ENCODE peak calls at places on chromosomes 13 and 19, in four cellular contexts. A is HepG2, B is HCT116, P is GM12878. U is an unnamed sample.

GRCh38 chr19:16232568-16232967 is 34.9 kb downstream of the AP1M1 start:
- DNase-seq in A (no peak), B (no peak), P (no peak), U (peak)

GRCh38 chr13:49300716-49301589 is 53.2 kb downstream of the CDADC1 start:
- DNase-seq in A (peak), B (peak), P (peak), U (peak)

GRCh38 chr19:55305491-55305890 is 19.6 kb downstream of the TMEM150B start:
- DNase-seq in A (no peak), B (no peak), P (no peak), U (peak)

GRCh38 chr13:61136101-61136500 is 279.5 kb downstream of the PCDH20 start:
- DNase-seq in A (no peak), B (no peak), P (no peak), U (no peak)

GRCh38 chr13:36098080-36098479 is 33.1 kb downstream of the DCLK1 start:
- DNase-seq in A (no peak), B (no peak), P (no peak), U (no peak)

GRCh38 chr13:108728370-108728769 is 99.0 kb downstream of the MYO16 start:
- DNase-seq in A (peak), B (peak), P (no peak), U (no peak)

GRCh38 chr13:65606622-65607021 is 1623.5 kb downstream of the PCDH9 start:
- DNase-seq in A (no peak), B (no peak), P (no peak), U (no peak)

GRCh38 chr19:3683405-3683865 is 16.8 kb downstream of the PIP5K1C start:
- DNase-seq in A (no peak), B (no peak), P (no peak), U (no peak)

GRCh38 chr13:75803175-75803611 is 167.1 kb downstream of the LMO7 start:
- DNase-seq in A (no peak), B (no peak), P (no peak), U (no peak)

GRCh38 chr19:51760811-51761356 is at the start of gene FPR2:
- DNase-seq in A (no peak), B (no peak), P (no peak), U (no peak)

GRCh38 chr13:106484755-106485193 is 50.7 kb downstream of the EFNB2 start:
- DNase-seq in A (no peak), B (no peak), P (no peak), U (no peak)

GRCh38 chr13:40922437-40923040 is 96.6 kb downstream of the ELF1 start:
- DNase-seq in A (peak), B (no peak), P (no peak), U (no peak)

GRCh38 chr19:19418548-19419260 is 13.2 kb downstream of the GATAD2A start:
- DNase-seq in A (no peak), B (no peak), P (no peak), U (no peak)

GRCh38 chr19:19423322-19423721 is 17.8 kb downstream of the GATAD2A start:
- DNase-seq in A (no peak), B (no peak), P (no peak), U (no peak)

GRCh38 chr19:19422156-19422555 is 16.7 kb downstream of the GATAD2A start:
- DNase-seq in A (no peak), B (no peak), P (no peak), U (no peak)

GRCh38 chr19:19421326-19421725 is 15.9 kb downstream of the GATAD2A start:
- DNase-seq in A (no peak), B (no peak), P (no peak), U (no peak)

DNA sequence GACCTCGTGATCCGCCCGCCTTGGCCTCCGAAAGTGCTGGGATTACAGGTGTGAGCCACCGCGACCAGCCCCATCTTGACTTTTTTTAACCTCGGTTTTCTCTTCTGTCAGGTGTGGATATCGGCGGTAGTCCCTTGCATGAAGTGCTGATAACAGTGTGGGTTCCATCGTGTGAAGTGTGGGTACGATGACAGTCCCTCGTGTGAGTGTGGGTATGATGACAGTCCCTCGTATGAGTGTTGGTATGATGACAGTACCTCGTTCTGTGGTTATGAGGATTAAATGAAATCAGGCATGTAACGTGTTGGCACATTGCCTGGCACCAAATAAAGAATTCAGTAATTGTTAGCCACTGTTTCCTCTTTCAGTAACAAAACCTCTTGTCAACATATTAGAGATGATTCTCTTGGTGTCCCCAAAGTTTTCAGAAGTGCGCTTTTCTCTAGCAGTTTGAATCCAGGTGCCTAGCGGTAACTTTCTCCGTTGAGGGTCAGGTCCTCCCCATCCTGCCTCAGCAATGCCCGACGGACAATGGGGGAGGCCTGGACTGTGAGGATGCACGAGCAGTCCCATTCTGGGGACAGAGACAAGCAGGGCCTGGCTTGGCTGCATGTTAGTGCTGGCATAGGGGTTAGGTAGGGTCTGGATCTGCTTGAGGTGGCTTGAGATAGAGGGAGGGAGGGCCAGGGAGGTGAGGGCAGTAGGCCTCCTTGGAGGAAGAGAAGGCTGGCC is 15.3 kb downstream of the GATAD2A start:
- DNase-seq in A (no peak), B (no peak), P (peak), U (no peak)
- TF ChIP-seq JUND in A (no peak), B (no peak), P (no peak), U (no peak)

GRCh38 chr19:917323-918151 is at the start of gene KISS1R:
- DNase-seq in A (peak), B (no peak), P (no peak), U (peak)

GRCh38 chr19:912181-913079 is 589 bp downstream of the R3HDM4 start:
- DNase-seq in A (no peak), B (no peak), P (no peak), U (no peak)

GRCh38 chr19:911197-912033 is 1.6 kb downstream of the R3HDM4 start:
- DNase-seq in A (no peak), B (no peak), P (no peak), U (peak)

GRCh38 chr19:916645-917322 is 349 bp upstream of the KISS1R start:
- DNase-seq in A (peak), B (no peak), P (no peak), U (peak)

GRCh38 chr19:913080-913748 is at the start of gene R3HDM4:
- DNase-seq in A (no peak), B (no peak), P (no peak), U (peak)
- TF ChIP-seq JUND in A (no peak), B (no peak), P (no peak), U (no peak)

GRCh38 chr13:94123543-94123942 is 355.9 kb downstream of the DCT start:
- DNase-seq in A (no peak), B (no peak), P (no peak), U (no peak)

GRCh38 chr13:94122300-94122699 is 357.2 kb downstream of the DCT start:
- DNase-seq in A (no peak), B (no peak), P (no peak), U (no peak)

GRCh38 chr13:94120878-94121277 is 358.6 kb downstream of the DCT start:
- DNase-seq in A (no peak), B (no peak), P (no peak), U (no peak)

GRCh38 chr13:94121686-94122085 is 357.8 kb downstream of the DCT start:
- DNase-seq in A (no peak), B (no peak), P (no peak), U (no peak)

DNA sequence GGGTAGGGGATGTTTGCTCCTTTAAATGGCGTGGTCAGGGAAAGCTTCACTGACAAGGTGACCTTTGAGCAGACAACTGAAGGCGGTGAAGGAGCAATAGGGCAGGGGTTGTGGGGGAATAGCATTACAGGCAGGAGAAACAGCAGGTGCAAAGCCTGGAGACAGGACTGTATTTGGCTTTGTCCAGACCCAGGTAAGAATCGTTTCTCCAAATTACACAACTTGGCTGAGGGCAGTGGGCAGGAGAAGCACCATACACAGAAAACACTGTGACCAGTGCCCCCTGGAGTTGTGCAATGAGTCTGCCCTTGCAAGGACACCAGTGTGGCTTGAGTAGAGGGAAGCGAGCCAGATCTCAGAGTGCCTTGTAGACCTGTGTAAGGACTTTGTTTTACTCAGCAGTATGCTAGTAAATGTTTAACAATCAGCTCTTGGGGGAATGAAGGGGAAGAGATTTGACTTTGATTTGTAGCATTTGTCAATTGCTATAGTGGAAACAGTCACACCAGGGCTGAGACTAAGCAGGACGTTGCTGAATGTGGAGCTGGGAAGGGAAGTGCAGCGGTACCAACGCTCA is 360.0 kb downstream of the DCT start:
- DNase-seq in A (peak), B (no peak), P (no peak), U (no peak)
- TF ChIP-seq JUND in A (no peak), B (no peak), P (no peak), U (no peak)

GRCh38 chr19:40586611-40587010 is 9.9 kb downstream of the SHKBP1 start:
- DNase-seq in A (no peak), B (no peak), P (no peak), U (no peak)

GRCh38 chr19:40589723-40590429 is 11.3 kb upstream of the LTBP4 start:
- DNase-seq in A (no peak), B (no peak), P (no peak), U (no peak)

GRCh38 chr19:40590464-40591265 is 10.5 kb upstream of the LTBP4 start:
- DNase-seq in A (no peak), B (no peak), P (no peak), U (no peak)

GRCh38 chr19:40588926-40589569 is 12.1 kb upstream of the LTBP4 start:
- DNase-seq in A (no peak), B (no peak), P (no peak), U (no peak)

DNA sequence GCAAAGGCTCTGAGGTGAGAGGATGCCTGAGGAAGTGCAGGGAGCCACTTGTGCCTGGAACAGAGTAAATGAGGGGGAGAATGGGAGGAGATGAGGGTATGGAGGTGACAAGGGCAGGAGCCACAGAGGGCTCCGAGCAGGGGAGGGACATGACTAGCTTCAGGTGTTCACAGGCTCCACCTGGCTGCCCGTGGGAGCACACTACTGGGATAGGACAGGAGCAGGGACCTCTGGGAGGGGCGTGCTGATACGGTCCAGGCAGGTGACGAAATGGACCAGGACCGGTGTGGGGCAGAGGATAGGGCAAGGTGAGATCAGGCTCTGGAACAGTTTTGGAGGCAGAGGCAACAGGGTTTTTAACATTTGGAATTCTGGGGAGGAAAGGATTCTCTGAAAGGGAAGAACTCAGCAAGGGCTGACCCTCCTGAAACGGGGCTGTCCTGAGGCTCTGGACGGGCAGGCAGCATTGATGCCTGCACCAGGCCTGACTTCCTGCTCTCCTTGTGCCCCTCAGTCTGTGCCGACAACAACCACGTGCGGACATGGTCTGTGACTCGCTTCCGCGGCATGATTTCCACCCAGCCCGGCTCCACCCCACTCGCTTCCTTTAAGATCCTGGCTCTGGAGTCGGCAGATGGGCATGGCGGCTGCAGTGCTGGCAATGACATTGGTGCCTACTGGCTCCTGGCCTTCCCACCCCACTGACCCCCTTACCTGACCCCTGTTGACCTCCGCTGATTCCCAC is 11.6 kb downstream of the SHKBP1 start:
- DNase-seq in A (no peak), B (peak), P (no peak), U (no peak)
- TF ChIP-seq JUND in A (no peak), B (no peak), P (no peak), U (no peak)

GRCh38 chr13:48043789-48044503 is 6.4 kb downstream of the NUDT15 start:
- DNase-seq in A (no peak), B (no peak), P (no peak), U (no peak)
- TF ChIP-seq JUND in A (no peak), B (no peak), P (no peak), U (peak)

GRCh38 chr13:113835461-113836274 is 28.2 kb downstream of the GAS6 start:
- DNase-seq in A (no peak), B (no peak), P (no peak), U (peak)
- TF ChIP-seq JUND in A (no peak), B (no peak), P (no peak), U (no peak)

DNA sequence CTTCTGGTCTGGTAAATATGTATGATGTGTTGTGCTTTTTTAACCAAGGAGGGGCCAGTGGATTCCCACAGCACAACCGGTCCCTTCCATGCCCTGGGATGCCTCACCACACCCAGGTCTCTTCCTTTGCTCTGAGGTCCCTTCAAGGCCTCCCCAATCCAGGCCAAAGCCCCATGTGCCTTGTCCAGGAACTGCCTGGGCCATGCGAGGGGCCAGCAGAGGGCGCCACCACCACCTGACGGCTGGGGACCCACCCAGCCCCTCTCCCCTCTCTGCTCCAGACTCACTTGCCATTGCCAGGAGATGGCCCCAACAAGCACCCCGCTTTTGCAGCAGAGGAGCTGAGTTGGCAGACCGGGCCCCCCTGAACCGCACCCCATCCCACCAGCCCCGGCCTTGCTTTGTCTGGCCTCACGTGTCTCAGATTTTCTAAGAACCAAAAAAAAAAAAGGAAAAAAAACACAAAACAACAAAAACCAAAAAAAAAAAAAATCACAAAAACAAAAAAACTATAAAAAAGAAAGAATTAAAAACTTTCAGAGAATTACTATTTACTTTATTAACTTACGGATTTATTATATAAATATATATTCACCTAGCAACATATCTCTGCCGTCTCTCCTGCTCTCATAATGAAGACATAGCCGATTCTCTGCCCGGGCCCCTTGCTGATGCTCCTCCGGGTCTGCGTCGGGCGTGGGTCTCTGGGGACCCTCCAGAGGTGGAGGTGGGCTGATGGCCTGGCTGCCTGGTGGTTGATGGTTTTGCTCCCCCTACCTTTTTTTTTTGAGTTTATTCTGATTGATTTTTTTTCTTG is 14.4 kb downstream of the CAPN12 start:
- DNase-seq in A (peak), B (peak), P (no peak), U (peak)
- TF ChIP-seq JUND in A (no peak), B (no peak), P (no peak), U (no peak)

GRCh38 chr13:31540316-31540715 is 199.0 kb upstream of the RXFP2 start:
- DNase-seq in A (no peak), B (no peak), P (no peak), U (no peak)
- TF ChIP-seq JUND in A (no peak), B (no peak), P (no peak), U (no peak)

GRCh38 chr19:20388826-20389225 is 176.8 kb downstream of the ZNF737 start:
- DNase-seq in A (no peak), B (no peak), P (no peak), U (no peak)
- TF ChIP-seq JUND in A (no peak), B (no peak), P (no peak), U (no peak)